ENCODE peak calls at places on chromosome 3, in nine cellular contexts. U is A549, N is tibial nerve, Z is H54, E is uterus, B is heart left ventricle, J is transverse colon, P is right lobe of liver, W is stomach. F is an unnamed sample.

GRCh38 chr3:52228751-52229291 is 3.4 kb upstream of the TLR9 start:
- DNase-seq in U (no peak), N (no peak), Z (no peak), E (no peak), B (no peak), J (no peak), P (no peak), W (no peak), F (no peak)

GRCh38 chr3:53109822-53110771 is 20.1 kb downstream of the RFT1 start:
- DNase-seq in U (peak), N (no peak), Z (no peak), E (peak), B (no peak), J (peak), P (peak), W (peak), F (peak)

GRCh38 chr3:102265720-102266119 is 169.1 kb upstream of the ZPLD1 start:
- DNase-seq in U (no peak), N (no peak), Z (no peak), E (no peak), B (no peak), J (no peak), P (no peak), W (no peak), F (no peak)

GRCh38 chr3:138314751-138315150 is 14.9 kb downstream of the NME9 start:
- DNase-seq in U (no peak), N (no peak), Z (no peak), E (no peak), B (no peak), J (no peak), P (no peak), W (no peak), F (no peak)

GRCh38 chr3:177525987-177526712 is 328.9 kb upstream of the TBL1XR1 start:
- DNase-seq in U (no peak), N (no peak), Z (no peak), E (no peak), B (no peak), J (no peak), P (no peak), W (no peak), F (peak)

GRCh38 chr3:136255672-136256406 is 5.7 kb downstream of the PCCB start:
- DNase-seq in U (no peak), N (no peak), Z (no peak), E (no peak), B (no peak), J (peak), P (no peak), W (no peak), F (no peak)

GRCh38 chr3:29759443-29760033 is 478.7 kb downstream of the RBMS3 start:
- DNase-seq in U (no peak), N (no peak), Z (no peak), E (no peak), B (no peak), J (no peak), P (no peak), W (no peak), F (no peak)

GRCh38 chr3:141431411-141432378 is 55.1 kb upstream of the RASA2 start:
- DNase-seq in U (no peak), N (no peak), Z (no peak), E (peak), B (no peak), J (no peak), P (peak), W (no peak), F (no peak)

GRCh38 chr3:120324185-120324584 is 25.0 kb downstream of the LRRC58 start:
- DNase-seq in U (no peak), N (no peak), Z (no peak), E (no peak), B (no peak), J (no peak), P (no peak), W (no peak), F (no peak)

GRCh38 chr3:186653079-186653710 is 12.6 kb upstream of the HRG start:
- DNase-seq in U (no peak), N (no peak), Z (no peak), E (no peak), B (no peak), J (no peak), P (no peak), W (no peak), F (no peak)

GRCh38 chr3:39166134-39166710 is 12.8 kb upstream of the CSRNP1 start:
- DNase-seq in U (peak), N (no peak), Z (peak), E (peak), B (no peak), J (no peak), P (no peak), W (no peak), F (no peak)

GRCh38 chr3:173004681-173005080 is 136.4 kb downstream of the SPATA16 start:
- DNase-seq in U (no peak), N (no peak), Z (no peak), E (no peak), B (no peak), J (no peak), P (no peak), W (no peak), F (no peak)

GRCh38 chr3:194050782-194051320 is 85.1 kb upstream of the HES1 start:
- DNase-seq in U (no peak), N (no peak), Z (no peak), E (no peak), B (no peak), J (no peak), P (no peak), W (no peak), F (no peak)

GRCh38 chr3:3799173-3800075 is at the start of gene LRRN1:
- DNase-seq in U (no peak), N (no peak), Z (no peak), E (no peak), B (peak), J (peak), P (peak), W (peak), F (peak)

GRCh38 chr3:57335273-57335938 is 42.9 kb upstream of the ASB14 start:
- DNase-seq in U (no peak), N (no peak), Z (no peak), E (no peak), B (no peak), J (no peak), P (no peak), W (no peak), F (no peak)

GRCh38 chr3:71436337-71436736 is 147.2 kb downstream of the FOXP1 start:
- DNase-seq in U (no peak), N (no peak), Z (no peak), E (no peak), B (no peak), J (no peak), P (no peak), W (no peak), F (no peak)

GRCh38 chr3:47370887-47371697 is 9.7 kb upstream of the PTPN23 start:
- DNase-seq in U (no peak), N (no peak), Z (no peak), E (no peak), B (no peak), J (peak), P (peak), W (no peak), F (no peak)

GRCh38 chr3:127450331-127450730 is 140.2 kb downstream of the TPRA1 start:
- DNase-seq in U (no peak), N (no peak), Z (no peak), E (no peak), B (peak), J (peak), P (peak), W (peak), F (no peak)

GRCh38 chr3:71046791-71047190 is 536.7 kb downstream of the FOXP1 start:
- DNase-seq in U (no peak), N (no peak), Z (no peak), E (no peak), B (no peak), J (no peak), P (no peak), W (no peak), F (no peak)

GRCh38 chr3:108416111-108416869 is 94.1 kb downstream of the MYH15 start:
- DNase-seq in U (no peak), N (no peak), Z (no peak), E (no peak), B (no peak), J (no peak), P (no peak), W (no peak), F (no peak)

GRCh38 chr3:118587037-118587741 is 447.5 kb downstream of the IGSF11 start:
- DNase-seq in U (no peak), N (no peak), Z (no peak), E (no peak), B (no peak), J (no peak), P (no peak), W (no peak), F (no peak)

GRCh38 chr3:45125550-45126026 is 20.6 kb downstream of the CDCP1 start:
- DNase-seq in U (no peak), N (no peak), Z (no peak), E (no peak), B (peak), J (peak), P (no peak), W (peak), F (no peak)

GRCh38 chr3:45124379-45124778 is 21.8 kb downstream of the CDCP1 start:
- DNase-seq in U (peak), N (no peak), Z (no peak), E (peak), B (no peak), J (no peak), P (no peak), W (no peak), F (no peak)

GRCh38 chr3:45124956-45125355 is 21.2 kb downstream of the CDCP1 start:
- DNase-seq in U (no peak), N (no peak), Z (no peak), E (no peak), B (no peak), J (no peak), P (no peak), W (no peak), F (no peak)

GRCh38 chr3:45123030-45123429 is 23.1 kb downstream of the CDCP1 start:
- DNase-seq in U (peak), N (no peak), Z (no peak), E (peak), B (no peak), J (no peak), P (no peak), W (no peak), F (no peak)

DNA sequence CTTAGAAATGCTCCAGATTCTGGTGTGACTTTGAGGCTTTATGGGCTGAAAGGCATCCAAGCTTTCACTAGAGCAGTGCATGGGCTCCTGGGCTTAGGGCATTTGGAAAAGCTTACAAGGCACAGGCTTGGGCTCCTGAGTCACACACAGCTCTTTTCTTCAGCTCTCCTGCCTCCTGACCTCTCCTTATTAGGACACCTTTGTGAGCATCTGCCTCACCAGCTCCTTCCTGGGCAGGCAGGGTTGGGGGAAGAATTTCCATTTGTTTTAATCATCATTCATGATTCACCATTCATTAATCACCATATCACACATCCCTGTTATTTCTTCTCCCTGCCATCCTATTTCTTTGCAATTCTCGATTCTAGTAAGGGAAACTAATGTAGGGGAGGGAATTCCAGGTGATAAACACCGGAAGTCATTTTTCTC is 22.3 kb downstream of the CDCP1 start:
- DNase-seq in U (peak), N (no peak), Z (no peak), E (peak), B (no peak), J (no peak), P (no peak), W (no peak), F (no peak)
- TF ChIP-seq POLR2A in U (no peak), N (no peak), Z (no peak), E (no peak), B (no peak), J (no peak), P (no peak), W (no peak), F (no peak)

GRCh38 chr3:62556121-62556520 is 182.8 kb upstream of the FEZF2 start:
- DNase-seq in U (no peak), N (no peak), Z (no peak), E (no peak), B (no peak), J (no peak), P (no peak), W (no peak), F (no peak)
- TF ChIP-seq POLR2A in U (no peak), N (no peak), Z (no peak), E (no peak), B (no peak), J (no peak), P (no peak), W (no peak), F (no peak)

GRCh38 chr3:9779721-9780450 is 10.1 kb upstream of the CAMK1 start:
- DNase-seq in U (no peak), N (no peak), Z (no peak), E (no peak), B (no peak), J (peak), P (no peak), W (no peak), F (no peak)
- TF ChIP-seq POLR2A in U (no peak), N (no peak), Z (no peak), E (no peak), B (no peak), J (no peak), P (no peak), W (no peak), F (no peak)

GRCh38 chr3:5210926-5211325 is 23.4 kb downstream of the EDEM1 start:
- DNase-seq in U (no peak), N (no peak), Z (no peak), E (no peak), B (no peak), J (no peak), P (no peak), W (no peak), F (no peak)

GRCh38 chr3:5202267-5202666 is 14.8 kb downstream of the EDEM1 start:
- DNase-seq in U (no peak), N (no peak), Z (no peak), E (no peak), B (no peak), J (no peak), P (no peak), W (no peak), F (no peak)

GRCh38 chr3:5201536-5201935 is 14.0 kb downstream of the EDEM1 start:
- DNase-seq in U (no peak), N (no peak), Z (no peak), E (no peak), B (no peak), J (no peak), P (no peak), W (no peak), F (no peak)

DNA sequence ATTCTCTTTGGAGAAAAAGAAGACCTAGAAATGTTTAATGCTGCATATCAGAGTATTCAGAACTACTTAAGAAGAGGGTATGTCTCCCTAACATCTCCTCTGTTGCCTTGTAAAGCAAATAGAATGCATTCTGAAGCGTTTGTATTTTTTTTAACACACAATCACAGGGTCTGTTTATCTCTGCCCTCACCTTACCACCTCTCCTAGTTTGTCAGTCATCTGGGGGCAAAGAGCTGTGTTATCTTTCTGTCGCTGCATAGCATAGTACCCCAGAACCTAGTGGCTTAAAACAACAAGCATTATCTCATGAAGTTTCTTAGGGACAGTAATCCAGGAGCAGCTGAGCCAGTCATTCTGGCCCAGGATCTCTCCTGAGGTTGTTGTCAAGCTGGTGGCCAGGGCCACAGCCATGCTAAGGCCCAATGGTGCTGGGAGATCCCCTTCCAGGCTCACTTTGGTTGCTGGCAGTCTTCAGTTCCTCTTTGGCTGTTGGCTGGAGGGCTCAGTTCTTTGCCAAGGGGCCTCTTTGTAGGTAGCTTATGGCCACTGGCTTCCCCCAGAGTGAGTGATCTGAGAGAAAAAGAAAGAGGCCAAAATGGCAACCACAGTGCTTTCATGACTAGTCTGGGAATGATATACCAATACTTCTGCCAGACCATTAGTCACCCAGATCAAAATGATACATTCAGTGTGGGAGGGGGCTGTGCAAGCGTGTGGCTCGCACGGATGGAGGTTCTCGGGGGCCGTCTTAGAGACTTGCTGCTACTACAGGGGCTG is 17.8 kb downstream of the EDEM1 start:
- DNase-seq in U (no peak), N (no peak), Z (no peak), E (no peak), B (no peak), J (no peak), P (no peak), W (no peak), F (no peak)
- TF ChIP-seq POLR2A in U (no peak), N (no peak), Z (no peak), E (no peak), B (no peak), J (no peak), P (no peak), W (no peak), F (no peak)